ENCODE peak calls at places on chromosomes 3 and 15, in nine cellular contexts. P is CD8-positive, alpha-beta T cell; L is SK-N-MC; J is NT2/D1; D is mammary epithelial cell; H is psoas muscle; K is tibial artery; Z is lower lobe of right lung; Y is MM.1S. O is an unnamed sample. For H3K9me3, the result is how much of the 10 kb centered on the place peaks cover.

GRCh38 chr3:50950591-50950990 is 275.9 kb downstream of the DOCK3 start:
- DNase-seq in P (no peak), L (no peak), J (no peak), D (no peak), H (no peak), K (no peak), Z (no peak), Y (peak), O (no peak)

GRCh38 chr3:172716476-172716875 is 5.6 kb upstream of the NCEH1 start:
- DNase-seq in P (no peak), L (no peak), J (no peak), D (no peak), H (peak), K (peak), Z (peak), Y (no peak), O (no peak)

GRCh38 chr3:137010137-137010536 is 52.4 kb downstream of the IL20RB start:
- DNase-seq in P (no peak), L (no peak), J (no peak), D (no peak), H (no peak), K (no peak), Z (no peak), Y (no peak), O (no peak)

GRCh38 chr3:140035856-140036255 is 100.9 kb downstream of the CLSTN2 start:
- DNase-seq in P (no peak), L (no peak), J (no peak), D (no peak), H (no peak), K (no peak), Z (no peak), Y (no peak), O (no peak)

GRCh38 chr15:41880156-41880877 is 13.5 kb downstream of the SPTBN5 start:
- DNase-seq in P (no peak), L (no peak), J (no peak), D (no peak), H (no peak), K (no peak), Z (no peak), Y (no peak), O (no peak)

GRCh38 chr3:99780749-99781148 is 36.9 kb upstream of the CMSS1 start:
- DNase-seq in P (no peak), L (no peak), J (no peak), D (no peak), H (no peak), K (no peak), Z (no peak), Y (no peak), O (no peak)

GRCh38 chr3:2544212-2544611 is 445.5 kb downstream of the CNTN4 start:
- DNase-seq in P (no peak), L (no peak), J (no peak), D (no peak), H (no peak), K (no peak), Z (no peak), Y (no peak), O (no peak)

GRCh38 chr3:155096303-155097008 is 16.3 kb downstream of the MME start:
- DNase-seq in P (no peak), L (no peak), J (no peak), D (no peak), H (no peak), K (no peak), Z (no peak), Y (no peak), O (no peak)

DNA sequence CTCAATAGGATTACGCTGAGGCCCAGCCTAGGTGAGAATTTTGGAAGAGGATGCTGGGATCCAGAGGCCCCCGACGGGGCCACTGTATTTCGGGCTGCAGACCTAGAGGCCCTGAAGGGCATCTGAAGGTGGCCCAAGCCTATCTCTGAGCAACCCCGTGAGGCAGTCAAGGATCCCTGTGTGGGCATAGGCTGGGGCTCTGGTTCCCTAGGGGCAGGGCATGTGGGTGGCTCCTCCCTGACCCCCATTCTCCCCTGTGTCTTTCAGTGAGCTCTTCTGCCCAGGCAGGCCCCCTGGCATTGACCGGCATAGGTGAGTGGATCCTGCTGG is 216.0 kb downstream of the SNRPN start:
- DNase-seq in P (no peak), L (no peak), J (no peak), D (no peak), H (no peak), K (no peak), Z (peak), Y (no peak), O (no peak)
- H3K9me3 ChIP-seq in P (under half), L (under half), J (under half), D (under half), H (under half), K (under half), Z (under half), Y (under half), O (half or more)

GRCh38 chr3:43353393-43353792 is 67.1 kb downstream of the SNRK start:
- DNase-seq in P (no peak), L (no peak), J (no peak), D (no peak), H (no peak), K (no peak), Z (no peak), Y (no peak), O (no peak)
- H3K9me3 ChIP-seq in P (under half), L (under half), J (under half), D (under half), H (under half), K (under half), Z (under half), Y (under half), O (under half)

GRCh38 chr3:141542202-141542959 is 55.6 kb downstream of the RASA2 start:
- DNase-seq in P (no peak), L (no peak), J (no peak), D (no peak), H (no peak), K (no peak), Z (no peak), Y (no peak), O (no peak)

GRCh38 chr3:141542989-141543388 is 56.2 kb downstream of the RASA2 start:
- DNase-seq in P (no peak), L (no peak), J (no peak), D (no peak), H (no peak), K (no peak), Z (no peak), Y (no peak), O (no peak)

GRCh38 chr3:141547791-141548190 is 61.0 kb downstream of the RASA2 start:
- DNase-seq in P (no peak), L (no peak), J (no peak), D (no peak), H (no peak), K (no peak), Z (no peak), Y (no peak), O (no peak)

GRCh38 chr3:141546586-141546985 is 59.8 kb downstream of the RASA2 start:
- DNase-seq in P (no peak), L (no peak), J (no peak), D (no peak), H (no peak), K (no peak), Z (no peak), Y (no peak), O (no peak)

GRCh38 chr3:141544697-141545096 is 57.9 kb downstream of the RASA2 start:
- DNase-seq in P (no peak), L (no peak), J (no peak), D (no peak), H (no peak), K (no peak), Z (no peak), Y (peak), O (peak)
- H3K9me3 ChIP-seq in P (under half), L (under half), J (under half), D (under half), H (under half), K (under half), Z (under half), Y (under half), O (under half)

DNA sequence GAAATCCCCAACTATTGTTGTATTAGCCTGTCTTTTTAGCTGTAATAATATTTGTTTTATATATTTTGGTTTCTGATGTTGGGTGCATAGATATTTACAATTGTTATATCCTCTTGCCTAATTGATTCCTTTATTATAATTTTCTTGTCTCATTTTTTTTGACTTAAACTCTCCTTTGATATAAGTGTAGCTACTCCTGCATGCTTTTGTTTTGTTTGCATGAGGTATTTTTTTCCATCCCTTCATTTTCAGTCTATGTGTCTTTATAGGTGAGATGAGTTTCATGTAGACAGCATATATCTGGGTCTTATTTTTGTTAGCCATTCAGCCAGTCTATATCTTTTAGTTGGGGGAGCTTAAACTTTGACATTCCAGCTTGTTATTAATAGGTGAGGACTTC is 37.4 kb downstream of the FAIM start:
- DNase-seq in P (no peak), L (no peak), J (no peak), D (no peak), H (no peak), K (no peak), Z (no peak), Y (no peak), O (no peak)
- H3K9me3 ChIP-seq in P (under half), L (under half), J (under half), D (under half), H (under half), K (under half), Z (half or more), Y (under half), O (under half)

GRCh38 chr15:79914728-79915127 is 17.9 kb upstream of the MTHFS start:
- DNase-seq in P (no peak), L (no peak), J (no peak), D (no peak), H (no peak), K (no peak), Z (no peak), Y (no peak), O (no peak)
- H3K9me3 ChIP-seq in P (under half), L (under half), J (half or more), D (under half), H (under half), K (under half), Z (half or more), Y (under half), O (under half)

GRCh38 chr3:7309707-7310106 is 448.8 kb downstream of the GRM7 start:
- DNase-seq in P (no peak), L (peak), J (peak), D (peak), H (peak), K (peak), Z (no peak), Y (no peak), O (no peak)

GRCh38 chr3:7305561-7305960 is 444.6 kb downstream of the GRM7 start:
- DNase-seq in P (no peak), L (no peak), J (no peak), D (no peak), H (no peak), K (no peak), Z (no peak), Y (no peak), O (no peak)

GRCh38 chr3:7307410-7307809 is 446.5 kb downstream of the GRM7 start:
- DNase-seq in P (no peak), L (peak), J (no peak), D (peak), H (no peak), K (no peak), Z (no peak), Y (no peak), O (no peak)

DNA sequence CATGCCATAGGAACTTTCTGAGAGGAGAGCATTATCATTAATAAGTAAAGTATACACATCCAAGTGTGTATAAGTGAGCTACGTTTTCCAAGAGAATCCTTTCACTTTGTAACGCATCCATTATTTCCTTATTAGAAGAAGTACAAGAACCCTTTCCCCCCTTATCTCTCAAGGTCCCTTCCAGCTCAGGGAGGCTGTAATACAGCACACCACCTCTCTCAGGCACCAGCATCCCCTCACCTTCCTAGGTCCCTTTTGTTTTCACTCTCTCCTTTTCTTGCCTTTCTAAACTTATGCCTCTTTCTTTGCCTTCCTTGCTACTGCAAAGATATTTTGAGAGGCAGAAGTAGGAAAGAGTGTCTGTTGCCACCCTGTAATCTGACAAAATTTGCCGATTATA is 446.0 kb downstream of the GRM7 start:
- DNase-seq in P (no peak), L (no peak), J (no peak), D (no peak), H (no peak), K (no peak), Z (no peak), Y (no peak), O (no peak)
- H3K9me3 ChIP-seq in P (under half), L (under half), J (under half), D (under half), H (under half), K (under half), Z (under half), Y (under half), O (under half)

GRCh38 chr3:49236226-49236625 is 40.8 kb downstream of the C3orf62 start:
- DNase-seq in P (no peak), L (no peak), J (no peak), D (no peak), H (no peak), K (no peak), Z (no peak), Y (no peak), O (no peak)
- H3K9me3 ChIP-seq in P (under half), L (under half), J (under half), D (under half), H (under half), K (under half), Z (under half), Y (under half), O (under half)